ENCODE peak calls at places on chromosomes 11 and 22, in four cellular contexts. One of them, this sample, is unnamed.

GRCh38 chr11:71212871-71213559 is 39.4 kb downstream of the SHANK2 start:
- DNase-seq in HFF-Myc: no peak
- DNase-seq in astrocyte of the cerebellum: no peak
- DNase-seq in neural progenitor cell: no peak
- DNase-seq in this sample: no peak

GRCh38 chr22:45587638-45588481 is 83.8 kb upstream of the ATXN10 start:
- DNase-seq in astrocyte of the cerebellum: no peak
- DNase-seq in HFF-Myc: no peak
- DNase-seq in neural progenitor cell: no peak
- DNase-seq in this sample: no peak

GRCh38 chr11:14578551-14578956 is 58.4 kb upstream of the PSMA1 start:
- DNase-seq in neural progenitor cell: no peak
- DNase-seq in astrocyte of the cerebellum: no peak
- DNase-seq in HFF-Myc: peak
- DNase-seq in this sample: no peak

GRCh38 chr11:118572914-118573550 is 823 bp downstream of the ARCN1 start:
- DNase-seq in HFF-Myc: no peak
- DNase-seq in astrocyte of the cerebellum: no peak
- DNase-seq in neural progenitor cell: peak
- DNase-seq in this sample: no peak

GRCh38 chr11:47551086-47551485 is 1.8 kb downstream of the CELF1 start:
- DNase-seq in neural progenitor cell: peak
- DNase-seq in astrocyte of the cerebellum: no peak
- DNase-seq in HFF-Myc: no peak
- DNase-seq in this sample: no peak

GRCh38 chr11:109605006-109605405 is 183.0 kb downstream of the C11orf87 start:
- DNase-seq in astrocyte of the cerebellum: no peak
- DNase-seq in HFF-Myc: no peak
- DNase-seq in neural progenitor cell: peak
- DNase-seq in this sample: no peak

GRCh38 chr11:69166186-69167115 is 10.7 kb downstream of the SMIM38 start:
- DNase-seq in astrocyte of the cerebellum: peak
- DNase-seq in neural progenitor cell: peak
- DNase-seq in HFF-Myc: peak
- DNase-seq in this sample: no peak

GRCh38 chr22:29230916-29231875 is 25.5 kb downstream of the EMID1 start:
- DNase-seq in HFF-Myc: no peak
- DNase-seq in astrocyte of the cerebellum: no peak
- DNase-seq in neural progenitor cell: no peak
- DNase-seq in this sample: no peak

GRCh38 chr11:15720460-15720859 is 605.7 kb downstream of the INSC start:
- DNase-seq in neural progenitor cell: no peak
- DNase-seq in astrocyte of the cerebellum: no peak
- DNase-seq in HFF-Myc: no peak
- DNase-seq in this sample: no peak

GRCh38 chr11:125147280-125147679 is 17.3 kb upstream of the PKNOX2 start:
- DNase-seq in astrocyte of the cerebellum: no peak
- DNase-seq in HFF-Myc: no peak
- DNase-seq in neural progenitor cell: no peak
- DNase-seq in this sample: no peak

GRCh38 chr11:123054301-123055065 is 7.5 kb downstream of the HSPA8 start:
- DNase-seq in HFF-Myc: no peak
- DNase-seq in astrocyte of the cerebellum: peak
- DNase-seq in neural progenitor cell: peak
- DNase-seq in this sample: peak

GRCh38 chr11:42023267-42023666 is 563.8 kb upstream of the LRRC4C start:
- DNase-seq in astrocyte of the cerebellum: no peak
- DNase-seq in HFF-Myc: no peak
- DNase-seq in neural progenitor cell: no peak
- DNase-seq in this sample: no peak

GRCh38 chr11:104043137-104043536 is 6.7 kb downstream of the DDI1 start:
- DNase-seq in neural progenitor cell: no peak
- DNase-seq in HFF-Myc: no peak
- DNase-seq in astrocyte of the cerebellum: no peak
- DNase-seq in this sample: no peak

GRCh38 chr11:6433998-6434650 is 6.7 kb downstream of the HPX start:
- DNase-seq in astrocyte of the cerebellum: no peak
- DNase-seq in neural progenitor cell: no peak
- DNase-seq in HFF-Myc: no peak
- DNase-seq in this sample: no peak

GRCh38 chr11:64378335-64378884 is 19.4 kb downstream of the RPS6KA4 start:
- DNase-seq in neural progenitor cell: no peak
- DNase-seq in astrocyte of the cerebellum: no peak
- DNase-seq in HFF-Myc: no peak
- DNase-seq in this sample: no peak

GRCh38 chr22:50622723-50623327 is 5.1 kb downstream of the ARSA start:
- DNase-seq in neural progenitor cell: no peak
- DNase-seq in HFF-Myc: no peak
- DNase-seq in astrocyte of the cerebellum: no peak
- DNase-seq in this sample: no peak

GRCh38 chr11:444397-445144 is 2.8 kb upstream of the ANO9 start:
- DNase-seq in astrocyte of the cerebellum: no peak
- DNase-seq in HFF-Myc: no peak
- DNase-seq in neural progenitor cell: no peak
- DNase-seq in this sample: no peak

GRCh38 chr11:34176980-34177319 is 71.5 kb downstream of the NAT10 start:
- DNase-seq in astrocyte of the cerebellum: no peak
- DNase-seq in HFF-Myc: no peak
- DNase-seq in neural progenitor cell: peak
- DNase-seq in this sample: no peak

GRCh38 chr11:23112987-23113886 is 253.0 kb upstream of the CCDC179 start:
- DNase-seq in neural progenitor cell: peak
- DNase-seq in HFF-Myc: peak
- DNase-seq in astrocyte of the cerebellum: peak
- DNase-seq in this sample: peak

GRCh38 chr22:36886016-36886415 is 25.2 kb downstream of the NCF4 start:
- DNase-seq in neural progenitor cell: no peak
- DNase-seq in astrocyte of the cerebellum: no peak
- DNase-seq in HFF-Myc: no peak
- DNase-seq in this sample: no peak

GRCh38 chr11:26916805-26917204 is 77.1 kb upstream of the FIBIN start:
- DNase-seq in astrocyte of the cerebellum: no peak
- DNase-seq in HFF-Myc: no peak
- DNase-seq in neural progenitor cell: no peak
- DNase-seq in this sample: no peak

GRCh38 chr11:14373941-14374646 is 15.1 kb upstream of the RRAS2 start:
- DNase-seq in neural progenitor cell: no peak
- DNase-seq in astrocyte of the cerebellum: peak
- DNase-seq in HFF-Myc: no peak
- DNase-seq in this sample: no peak

GRCh38 chr11:102306817-102307814 is 10.2 kb upstream of the BIRC3 start:
- DNase-seq in HFF-Myc: no peak
- DNase-seq in astrocyte of the cerebellum: no peak
- DNase-seq in neural progenitor cell: no peak
- DNase-seq in this sample: no peak

GRCh38 chr11:32418836-32419235 is 16.5 kb downstream of the WT1 start:
- DNase-seq in astrocyte of the cerebellum: no peak
- DNase-seq in HFF-Myc: no peak
- DNase-seq in neural progenitor cell: no peak
- DNase-seq in this sample: no peak

GRCh38 chr11:1335811-1336761 is 26.7 kb upstream of the TOLLIP start:
- DNase-seq in neural progenitor cell: peak
- DNase-seq in astrocyte of the cerebellum: no peak
- DNase-seq in HFF-Myc: no peak
- DNase-seq in this sample: peak

GRCh38 chr11:126951465-126951864 is 49.1 kb downstream of the KIRREL3 start:
- DNase-seq in astrocyte of the cerebellum: no peak
- DNase-seq in HFF-Myc: no peak
- DNase-seq in neural progenitor cell: no peak
- DNase-seq in this sample: no peak

GRCh38 chr11:1844221-1845094 is 5.7 kb downstream of the TNNI2 start:
- DNase-seq in astrocyte of the cerebellum: no peak
- DNase-seq in HFF-Myc: no peak
- DNase-seq in neural progenitor cell: no peak
- DNase-seq in this sample: no peak

GRCh38 chr11:64000740-64001514 is 14.7 kb downstream of the OTUB1 start:
- DNase-seq in neural progenitor cell: peak
- DNase-seq in HFF-Myc: no peak
- DNase-seq in astrocyte of the cerebellum: no peak
- DNase-seq in this sample: no peak

GRCh38 chr11:107550304-107550703 is 15.2 kb downstream of the ALKBH8 start:
- DNase-seq in HFF-Myc: no peak
- DNase-seq in neural progenitor cell: no peak
- DNase-seq in astrocyte of the cerebellum: no peak
- DNase-seq in this sample: no peak

GRCh38 chr11:107545101-107545514 is 20.4 kb downstream of the ALKBH8 start:
- DNase-seq in astrocyte of the cerebellum: peak
- DNase-seq in neural progenitor cell: no peak
- DNase-seq in HFF-Myc: no peak
- DNase-seq in this sample: no peak

GRCh38 chr11:107549954-107550285 is 15.6 kb downstream of the ALKBH8 start:
- DNase-seq in HFF-Myc: no peak
- DNase-seq in neural progenitor cell: no peak
- DNase-seq in astrocyte of the cerebellum: no peak
- DNase-seq in this sample: no peak

GRCh38 chr11:107549253-107549953 is 16.1 kb downstream of the ALKBH8 start:
- DNase-seq in HFF-Myc: peak
- DNase-seq in neural progenitor cell: peak
- DNase-seq in astrocyte of the cerebellum: peak
- DNase-seq in this sample: peak
- TF ChIP-seq CTCF in HFF-Myc: peak
- TF ChIP-seq CTCF in neural progenitor cell: peak
- TF ChIP-seq CTCF in astrocyte of the cerebellum: peak
- TF ChIP-seq CTCF in this sample: peak

GRCh38 chr11:81159900-81160299 is 1573.8 kb downstream of the FAM181B start:
- DNase-seq in HFF-Myc: no peak
- DNase-seq in astrocyte of the cerebellum: no peak
- DNase-seq in neural progenitor cell: no peak
- DNase-seq in this sample: no peak

DNA sequence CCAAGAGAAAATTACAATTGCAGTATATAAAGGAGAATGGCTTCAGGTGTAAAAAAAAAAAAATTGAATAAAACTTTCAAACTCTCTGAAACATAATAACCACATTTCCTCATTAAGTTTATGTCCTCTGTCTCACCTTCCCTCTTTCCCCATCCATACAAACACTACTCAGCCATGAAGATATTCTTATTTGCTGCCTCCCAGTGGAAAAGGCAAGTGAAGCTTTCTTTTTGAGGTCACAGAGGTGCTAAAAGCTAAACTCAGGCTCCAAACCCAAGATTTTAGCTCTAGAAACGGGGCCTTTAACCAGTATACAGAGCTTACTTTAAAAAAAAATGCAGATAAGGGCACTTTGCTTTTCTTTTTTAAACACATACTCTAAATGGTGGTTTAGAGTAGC is 1568.5 kb downstream of the FAM181B start:
- DNase-seq in HFF-Myc: no peak
- DNase-seq in neural progenitor cell: peak
- DNase-seq in astrocyte of the cerebellum: no peak
- DNase-seq in this sample: no peak
- TF ChIP-seq CTCF in HFF-Myc: no peak
- TF ChIP-seq CTCF in neural progenitor cell: peak
- TF ChIP-seq CTCF in astrocyte of the cerebellum: no peak
- TF ChIP-seq CTCF in this sample: no peak

DNA sequence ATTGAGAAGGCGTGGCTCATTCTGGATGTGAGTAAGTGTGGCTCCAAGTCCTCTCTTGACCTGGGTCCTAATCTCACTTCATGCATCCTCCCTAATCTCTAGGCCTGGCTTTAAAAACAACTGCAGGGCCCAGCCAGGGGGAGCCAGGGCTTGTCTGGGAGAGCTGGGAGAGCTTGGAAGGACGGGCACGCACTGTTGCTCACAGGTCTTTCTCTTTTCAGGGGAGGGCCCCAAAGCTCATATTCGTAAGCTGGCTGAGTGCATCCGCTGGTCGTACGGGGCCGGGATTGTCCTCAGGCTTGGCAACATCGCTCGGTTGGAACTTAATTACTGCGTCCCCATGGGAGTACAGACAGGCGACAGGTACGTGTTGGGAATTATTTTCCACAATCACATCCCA is 34.1 kb upstream of the PARVB start:
- DNase-seq in neural progenitor cell: no peak
- DNase-seq in astrocyte of the cerebellum: no peak
- DNase-seq in HFF-Myc: no peak
- DNase-seq in this sample: peak
- TF ChIP-seq CTCF in neural progenitor cell: no peak
- TF ChIP-seq CTCF in astrocyte of the cerebellum: no peak
- TF ChIP-seq CTCF in HFF-Myc: no peak
- TF ChIP-seq CTCF in this sample: no peak

GRCh38 chr22:10781571-10782403 is 4746.2 kb upstream of the OR11H1 start:
- DNase-seq in neural progenitor cell: no peak
- DNase-seq in HFF-Myc: no peak
- DNase-seq in astrocyte of the cerebellum: no peak
- DNase-seq in this sample: no peak
- TF ChIP-seq CTCF in neural progenitor cell: no peak
- TF ChIP-seq CTCF in HFF-Myc: no peak
- TF ChIP-seq CTCF in astrocyte of the cerebellum: no peak
- TF ChIP-seq CTCF in this sample: no peak

GRCh38 chr11:120335928-120336640 is at the start of gene ARHGEF12:
- DNase-seq in HFF-Myc: peak
- DNase-seq in astrocyte of the cerebellum: peak
- DNase-seq in neural progenitor cell: peak
- DNase-seq in this sample: peak
- TF ChIP-seq CTCF in HFF-Myc: peak
- TF ChIP-seq CTCF in astrocyte of the cerebellum: peak
- TF ChIP-seq CTCF in neural progenitor cell: peak
- TF ChIP-seq CTCF in this sample: no peak

DNA sequence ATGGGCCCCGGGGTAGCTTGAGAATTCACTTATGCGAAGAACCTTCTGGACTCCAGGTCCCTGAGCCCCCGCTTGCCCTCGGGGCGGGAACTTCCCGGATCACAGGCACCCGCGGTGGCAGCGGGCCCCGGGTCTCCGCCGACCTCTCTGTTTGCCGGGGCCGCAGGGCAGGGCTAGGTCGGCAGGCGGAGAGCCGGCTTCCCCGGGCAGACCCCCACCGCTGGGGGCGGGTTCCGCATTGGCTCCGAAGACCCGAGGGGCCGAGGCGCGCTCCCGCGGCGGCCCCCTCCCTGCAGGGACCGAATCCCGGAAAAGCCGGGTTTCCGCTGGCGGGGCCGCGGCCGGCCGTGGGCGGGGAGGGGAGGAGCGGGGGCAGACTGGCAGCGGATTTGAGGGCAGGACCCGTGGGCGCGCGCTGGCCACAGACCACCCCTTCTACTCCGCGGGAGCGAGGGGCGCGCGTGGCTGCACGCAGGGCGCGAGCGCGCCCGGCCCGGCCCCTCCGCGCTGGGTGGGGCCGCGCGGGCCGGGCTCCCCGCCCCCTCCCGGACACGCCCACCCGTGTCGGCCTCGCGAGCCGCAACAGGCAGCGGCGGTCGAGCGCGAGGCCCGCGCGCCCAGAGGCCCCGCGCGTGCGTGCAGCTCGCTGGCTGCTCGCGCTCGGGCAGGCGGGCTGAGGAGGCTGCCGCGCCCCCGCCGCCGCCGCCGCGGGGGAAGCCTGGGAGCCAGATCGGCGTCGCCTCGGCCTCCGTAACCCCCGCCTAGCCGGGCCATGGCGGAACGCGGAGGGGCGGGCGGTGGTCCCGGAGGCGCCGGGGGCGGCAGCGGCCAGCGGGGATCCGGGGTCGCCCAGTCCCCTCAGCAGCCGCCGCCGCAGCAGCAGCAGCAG is at the start of gene PACS1:
- DNase-seq in astrocyte of the cerebellum: no peak
- DNase-seq in HFF-Myc: no peak
- DNase-seq in neural progenitor cell: peak
- DNase-seq in this sample: peak
- TF ChIP-seq CTCF in astrocyte of the cerebellum: peak
- TF ChIP-seq CTCF in HFF-Myc: no peak
- TF ChIP-seq CTCF in neural progenitor cell: no peak
- TF ChIP-seq CTCF in this sample: no peak